ENCODE peak calls at places on chromosomes 13 and 19, in five cellular contexts. M is neuronal stem cell, W is H1, A is H9, X is mesenchymal stem cell. D is an unnamed sample.

GRCh38 chr13:103547914-103548313 is 481.7 kb upstream of the SLC10A2 start:
- DNase-seq in X (no peak), M (no peak), A (no peak), W (no peak), D (no peak)

GRCh38 chr13:109344552-109345157 is 441.7 kb downstream of the IRS2 start:
- DNase-seq in W (no peak), A (no peak), X (peak), M (no peak), D (peak)

GRCh38 chr19:41928221-41928683 is at the start of gene ERFL:
- DNase-seq in X (no peak), W (no peak), M (no peak), A (no peak), D (no peak)

GRCh38 chr19:13036366-13036976 is 41.2 kb downstream of the NFIX start:
- DNase-seq in A (no peak), M (no peak), X (no peak), W (no peak), D (no peak)

GRCh38 chr13:23202383-23202782 is 21.6 kb downstream of the SGCG start:
- DNase-seq in W (no peak), X (no peak), M (no peak), A (no peak), D (no peak)

GRCh38 chr13:42498521-42498920 is 75.4 kb upstream of the TNFSF11 start:
- DNase-seq in W (no peak), M (no peak), X (no peak), A (no peak), D (no peak)

GRCh38 chr19:42081584-42082258 is 5.8 kb downstream of the ZNF574 start:
- DNase-seq in W (no peak), M (no peak), X (peak), A (no peak), D (peak)

GRCh38 chr19:40570313-40571004 is 6.2 kb upstream of the SHKBP1 start:
- DNase-seq in M (peak), A (peak), W (peak), X (peak), D (peak)

GRCh38 chr19:8097198-8097597 is 44.6 kb downstream of the CCL25 start:
- DNase-seq in A (no peak), M (no peak), X (no peak), W (no peak), D (no peak)

GRCh38 chr13:98930014-98930625 is 47.7 kb downstream of the DOCK9 start:
- DNase-seq in X (no peak), W (no peak), M (no peak), A (no peak), D (no peak)

GRCh38 chr13:91017031-91017668 is 330.3 kb upstream of the MIR17HG start:
- DNase-seq in A (peak), W (peak), M (peak), X (peak), D (peak)

GRCh38 chr19:39141929-39142328 is 16.3 kb downstream of the PAK4 start:
- DNase-seq in M (no peak), X (no peak), W (no peak), A (no peak), D (no peak)

GRCh38 chr13:24540236-24541126 is 27.9 kb upstream of the PARP4 start:
- DNase-seq in W (peak), M (peak), X (peak), A (peak), D (no peak)

GRCh38 chr19:41264581-41265375 is 606 bp downstream of the HNRNPUL1 start:
- DNase-seq in A (peak), M (no peak), W (no peak), X (peak), D (peak)

GRCh38 chr19:41705393-41706174 is 2.8 kb upstream of the CEACAM5 start:
- DNase-seq in A (peak), W (no peak), X (no peak), M (peak), D (no peak)

GRCh38 chr19:39172700-39173501 is 23.9 kb upstream of the NCCRP1 start:
- DNase-seq in A (no peak), W (no peak), X (no peak), M (no peak), D (no peak)

GRCh38 chr19:41541990-41542584 is 33.9 kb upstream of the CEACAM21 start:
- DNase-seq in X (peak), A (peak), W (no peak), M (peak), D (no peak)

GRCh38 chr19:10510301-10510802 is 6.9 kb downstream of the S1PR5 start:
- DNase-seq in X (no peak), M (peak), A (peak), W (no peak), D (peak)

GRCh38 chr13:64154514-64154913 is 2738.9 kb upstream of the PCDH20 start:
- DNase-seq in M (no peak), W (no peak), X (peak), A (no peak), D (no peak)

GRCh38 chr13:99208845-99209527 is 8.3 kb downstream of the UBAC2 start:
- DNase-seq in W (no peak), A (no peak), X (no peak), M (no peak), D (no peak)

GRCh38 chr13:25179810-25180437 is 7.8 kb upstream of the AMER2 start:
- DNase-seq in A (no peak), W (no peak), M (no peak), X (no peak), D (no peak)

GRCh38 chr19:46890423-46891170 is 29.8 kb downstream of the ARHGAP35 start:
- DNase-seq in M (no peak), X (peak), W (no peak), A (no peak), D (peak)

GRCh38 chr13:37870895-37871550 is 1.5 kb upstream of the TRPC4 start:
- DNase-seq in M (no peak), X (peak), W (no peak), A (peak), D (peak)

GRCh38 chr13:27922974-27923612 is 3.3 kb downstream of the PDX1 start:
- DNase-seq in A (no peak), W (no peak), X (no peak), M (no peak), D (no peak)

GRCh38 chr13:64871742-64872141 is 2358.4 kb downstream of the PCDH9 start:
- DNase-seq in X (no peak), A (no peak), W (no peak), M (no peak), D (no peak)

GRCh38 chr13:48448963-48449614 is 36.2 kb upstream of the LPAR6 start:
- DNase-seq in A (no peak), W (no peak), M (no peak), X (peak), D (peak)

GRCh38 chr19:38667552-38668205 is 20.2 kb downstream of the ACTN4 start:
- DNase-seq in A (no peak), X (peak), W (no peak), M (no peak), D (no peak)

GRCh38 chr13:86731987-86732386 is 932.8 kb upstream of the SLITRK6 start:
- DNase-seq in W (no peak), A (no peak), M (no peak), X (no peak), D (no peak)

GRCh38 chr19:11018743-11019142 is 57.9 kb downstream of the SMARCA4 start:
- DNase-seq in X (no peak), M (no peak), W (no peak), A (no peak), D (peak)

DNA sequence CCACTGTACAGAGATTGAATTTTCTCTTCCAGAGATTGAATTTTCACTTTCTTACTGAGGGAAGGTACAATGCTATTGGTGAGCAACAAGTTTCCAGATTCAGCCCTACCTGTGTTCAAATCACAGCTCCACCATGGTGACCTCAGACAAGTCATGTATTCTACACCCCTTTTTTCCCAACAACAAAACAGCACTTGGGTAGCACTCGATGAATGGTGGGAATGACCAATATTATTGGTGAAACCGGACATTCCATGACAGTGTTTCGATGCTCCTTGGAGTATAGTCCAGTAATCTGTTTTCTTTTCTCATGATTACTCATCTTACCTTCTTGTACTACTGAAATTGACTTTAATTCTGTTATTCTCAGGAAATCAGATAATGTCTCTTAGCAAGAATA is 266.2 kb upstream of the SOX21 start:
- DNase-seq in M (no peak), W (no peak), X (no peak), A (no peak), D (no peak)
- H2BK12ac ChIP-seq in M (no peak), W (no peak), X (no peak), A (no peak), D (no peak)

GRCh38 chr13:102191951-102192461 is 209.8 kb downstream of the FGF14 start:
- DNase-seq in A (no peak), W (no peak), M (peak), X (peak), D (no peak)

GRCh38 chr13:102183509-102184182 is 218.2 kb downstream of the FGF14 start:
- DNase-seq in M (no peak), W (no peak), X (no peak), A (no peak), D (no peak)

GRCh38 chr13:102185375-102185984 is 216.4 kb downstream of the FGF14 start:
- DNase-seq in X (no peak), M (no peak), A (no peak), W (no peak), D (no peak)

GRCh38 chr13:102190930-102191329 is 210.9 kb downstream of the FGF14 start:
- DNase-seq in A (no peak), M (no peak), W (no peak), X (no peak), D (no peak)

GRCh38 chr13:102187313-102187712 is 214.5 kb downstream of the FGF14 start:
- DNase-seq in X (no peak), M (no peak), A (no peak), W (no peak), D (no peak)
- H2BK12ac ChIP-seq in X (no peak), M (no peak), A (no peak), W (no peak), D (no peak)

DNA sequence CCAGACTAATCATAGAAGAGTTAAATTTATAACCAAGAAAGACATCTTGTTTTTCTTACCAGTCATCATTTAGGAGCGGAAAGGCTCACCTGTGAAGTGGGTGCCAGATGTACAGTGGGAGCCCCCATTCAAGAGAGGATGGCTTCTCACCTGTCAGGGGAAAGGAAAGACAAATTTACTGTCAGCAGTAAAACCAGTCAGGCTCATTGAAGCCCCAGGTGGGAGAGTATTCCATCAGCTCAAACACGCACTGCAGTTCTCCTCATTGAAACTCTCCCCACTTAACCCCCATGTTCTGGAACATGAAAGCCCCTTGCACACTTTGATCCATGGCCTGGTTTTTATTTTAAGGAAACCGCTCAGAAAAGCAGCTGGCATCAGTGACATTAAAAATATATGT is 401.1 kb upstream of the ZNF507 start:
- DNase-seq in M (no peak), A (no peak), X (no peak), W (no peak), D (no peak)
- H2BK12ac ChIP-seq in M (no peak), A (no peak), X (no peak), W (no peak), D (no peak)

GRCh38 chr19:23190341-23190740 is 59.9 kb downstream of the ZNF724 start:
- DNase-seq in X (no peak), M (no peak), A (no peak), W (no peak), D (no peak)
- H2BK12ac ChIP-seq in X (no peak), M (no peak), A (no peak), W (no peak), D (no peak)

GRCh38 chr13:110657196-110657595 is 41.9 kb downstream of the NAXD start:
- DNase-seq in W (no peak), M (no peak), X (no peak), A (no peak), D (no peak)
- H2BK12ac ChIP-seq in W (no peak), M (no peak), X (no peak), A (no peak), D (no peak)

GRCh38 chr19:44841255-44841654 is 4.8 kb upstream of the NECTIN2 start:
- DNase-seq in X (no peak), W (no peak), M (no peak), A (no peak), D (no peak)

GRCh38 chr19:44845286-44845611 is 848 bp upstream of the NECTIN2 start:
- DNase-seq in M (no peak), A (no peak), W (no peak), X (no peak), D (no peak)

GRCh38 chr19:44840811-44841210 is 5.3 kb upstream of the NECTIN2 start:
- DNase-seq in X (no peak), W (no peak), A (no peak), M (no peak), D (no peak)

DNA sequence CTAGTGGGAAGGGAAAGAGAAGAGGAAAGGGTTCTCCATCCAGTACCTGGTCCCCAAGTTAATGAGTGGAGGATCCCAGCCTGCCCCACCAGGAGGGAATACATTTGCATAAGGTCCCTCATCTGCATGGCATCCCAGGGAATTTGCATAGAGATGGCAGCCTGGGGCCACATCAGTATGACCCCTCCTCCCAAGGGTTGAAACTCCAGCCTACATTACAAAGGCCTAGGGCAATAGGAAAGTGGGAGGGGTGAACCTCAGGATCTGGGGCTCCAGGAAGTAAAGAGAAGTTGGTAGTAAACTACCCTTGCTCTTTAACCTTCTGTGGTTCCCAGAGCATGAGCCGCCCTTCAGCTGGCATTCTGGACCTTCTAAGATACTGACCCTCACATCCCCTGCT is 6.8 kb upstream of the NECTIN2 start:
- DNase-seq in A (peak), W (no peak), M (no peak), X (no peak), D (no peak)
- H2BK12ac ChIP-seq in A (no peak), W (no peak), M (no peak), X (no peak), D (no peak)

DNA sequence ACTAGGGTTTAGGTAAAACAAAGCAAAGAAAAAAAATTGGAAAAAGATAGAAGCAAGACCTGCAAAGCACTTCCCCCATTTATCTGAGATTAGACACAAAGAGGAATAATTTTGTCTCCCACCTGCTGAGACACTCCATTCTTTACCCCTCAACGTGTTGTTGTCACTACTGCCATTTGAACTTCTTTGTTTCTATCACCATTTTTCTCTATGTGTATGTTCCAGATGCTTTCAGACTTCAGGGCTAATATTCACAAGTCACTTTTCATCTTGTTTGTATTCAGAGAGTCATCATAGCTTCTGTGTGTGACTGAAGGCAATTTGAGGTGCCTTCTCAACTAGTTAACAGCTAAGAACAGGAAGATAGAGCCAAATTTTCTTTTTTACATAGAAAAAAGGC is 512.5 kb downstream of the TBC1D4 start:
- DNase-seq in A (no peak), X (no peak), M (no peak), W (no peak), D (no peak)
- H2BK12ac ChIP-seq in A (no peak), X (no peak), M (no peak), W (no peak), D (no peak)

GRCh38 chr19:2035590-2035991 is 15.5 kb downstream of the MKNK2 start:
- DNase-seq in M (no peak), A (peak), X (no peak), W (no peak), D (no peak)
- H2BK12ac ChIP-seq in M (no peak), A (no peak), X (no peak), W (peak), D (no peak)

GRCh38 chr13:66036024-66036614 is 1194.0 kb downstream of the PCDH9 start:
- DNase-seq in A (no peak), M (peak), X (no peak), W (no peak), D (no peak)

GRCh38 chr13:66033924-66034323 is 1196.2 kb downstream of the PCDH9 start:
- DNase-seq in W (peak), M (no peak), X (no peak), A (no peak), D (no peak)

GRCh38 chr13:66040506-66040905 is 1189.6 kb downstream of the PCDH9 start:
- DNase-seq in W (no peak), M (no peak), X (peak), A (no peak), D (no peak)

DNA sequence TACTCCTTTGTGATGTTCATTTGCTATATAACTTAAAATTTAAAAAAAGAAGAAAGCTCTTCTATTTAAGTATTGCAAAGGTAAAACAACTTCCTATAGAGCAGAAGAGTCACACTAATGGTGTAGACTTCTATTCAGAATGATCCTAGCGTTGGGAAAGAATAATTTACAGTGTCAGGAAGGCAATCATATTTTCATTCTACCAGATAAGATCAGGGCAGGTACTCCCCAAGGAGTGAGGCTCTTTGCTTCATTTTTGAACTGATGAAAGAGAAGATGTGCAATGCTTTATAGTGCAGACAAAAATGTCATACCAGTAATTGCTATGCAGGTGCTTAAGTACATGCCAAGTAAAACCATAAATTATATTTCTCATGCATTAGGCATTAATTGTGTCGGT is 1193.0 kb downstream of the PCDH9 start:
- DNase-seq in W (no peak), M (no peak), X (no peak), A (no peak), D (no peak)
- H2BK12ac ChIP-seq in W (no peak), M (no peak), X (no peak), A (no peak), D (no peak)

DNA sequence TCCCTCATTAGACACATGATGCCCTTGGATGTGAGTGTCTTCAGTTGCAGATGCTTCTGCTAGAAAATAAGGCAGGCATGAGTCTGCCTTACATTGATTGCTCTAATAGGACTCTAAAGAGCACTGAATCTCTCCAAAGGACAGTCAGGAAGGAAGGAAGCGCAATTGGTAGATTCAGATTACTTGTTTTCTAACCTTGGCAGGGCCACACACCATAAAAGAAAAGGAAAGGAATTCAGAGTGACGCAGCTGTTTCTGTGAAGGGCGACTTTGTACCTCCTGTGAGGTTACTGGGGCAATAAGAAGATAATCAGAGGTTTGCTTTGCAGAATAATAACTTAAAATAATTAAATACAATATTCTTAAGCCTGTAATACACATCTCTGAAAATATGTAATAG is 48.0 kb downstream of the FRY start:
- DNase-seq in M (no peak), A (no peak), W (no peak), X (no peak), D (no peak)
- H2BK12ac ChIP-seq in M (no peak), A (no peak), W (no peak), X (no peak), D (no peak)

D was measured in trophoblast cell.